ENCODE peak calls at places on chromosomes 4 and X, in five cellular contexts. C, M, D, F and O are unnamed samples.

GRCh38 chr4:72318771-72319170 is 250.2 kb downstream of the ADAMTS3 start:
- DNase-seq in C (no peak), M (no peak), D (no peak), F (no peak), O (no peak)

GRCh38 chrX:130769835-130770234 is 133.2 kb downstream of the ENOX2 start:
- DNase-seq in C (no peak), M (no peak), D (no peak), F (no peak), O (no peak)

GRCh38 chr4:53508446-53508845 is 82.8 kb downstream of the LNX1 start:
- DNase-seq in C (no peak), M (no peak), D (no peak), F (no peak), O (peak; percentile 79)

GRCh38 chr4:146029147-146029546 is 90.5 kb upstream of the ZNF827 start:
- DNase-seq in C (no peak), M (peak; percentile 27), D (no peak), F (no peak), O (peak; percentile 26)

GRCh38 chr4:73883306-73883705 is 14.1 kb downstream of the CXCL1 start:
- DNase-seq in C (no peak), M (no peak), D (peak; percentile 82), F (no peak), O (peak; percentile 74)

GRCh38 chrX:40148439-40149285 is 50.9 kb upstream of the BCOR start:
- DNase-seq in C (no peak), M (no peak), D (no peak), F (no peak), O (no peak)

GRCh38 chrX:150837845-150838244 is 60.6 kb downstream of the CD99L2 start:
- DNase-seq in C (no peak), M (no peak), D (no peak), F (no peak), O (no peak)

GRCh38 chrX:50161143-50161542 is 39.7 kb downstream of the AKAP4 start:
- DNase-seq in C (no peak), M (no peak), D (no peak), F (no peak), O (no peak)

GRCh38 chrX:44267116-44267515 is 76.4 kb downstream of the EFHC2 start:
- DNase-seq in C (no peak), M (no peak), D (no peak), F (no peak), O (peak; percentile 3)

GRCh38 chr4:38004887-38005286 is 44.7 kb downstream of the PTTG2 start:
- DNase-seq in C (no peak), M (no peak), D (no peak), F (no peak), O (no peak)

GRCh38 chr4:186191266-186192067 is at the start of gene CYP4V2:
- DNase-seq in C (peak; percentile 48), M (peak; percentile 67), D (peak; percentile 93), F (peak; percentile 76), O (peak; percentile 76)

GRCh38 chr4:48341776-48342558 is 638 bp downstream of the SLAIN2 start:
- DNase-seq in C (no peak), M (no peak), D (peak; percentile 45), F (no peak), O (no peak)

GRCh38 chrX:38212246-38212645 is 8.4 kb downstream of the SRPX start:
- DNase-seq in C (no peak), M (no peak), D (no peak), F (no peak), O (peak; percentile 93)

GRCh38 chrX:68273887-68274286 is 159.4 kb downstream of the OPHN1 start:
- DNase-seq in C (no peak), M (no peak), D (no peak), F (no peak), O (peak; percentile 14)

GRCh38 chr4:2059034-2059725 is at the start of gene NAT8L:
- DNase-seq in C (no peak), M (no peak), D (no peak), F (peak; percentile 67), O (no peak)

GRCh38 chrX:76076124-76076523 is 96.7 kb upstream of the PBDC1 start:
- DNase-seq in C (no peak), M (no peak), D (no peak), F (no peak), O (no peak)

GRCh38 chr4:57154191-57154590 is 44.0 kb upstream of the IGFBP7 start:
- DNase-seq in C (no peak), M (peak; percentile 42), D (peak; percentile 52), F (no peak), O (no peak)

GRCh38 chrX:115399306-115399705 is 109.8 kb downstream of the LUZP4 start:
- DNase-seq in C (no peak), M (no peak), D (no peak), F (no peak), O (no peak)

GRCh38 chr4:181770971-181771370 is 472.2 kb upstream of the TENM3 start:
- DNase-seq in C (no peak), M (no peak), D (no peak), F (no peak), O (peak; percentile 16)

GRCh38 chr4:82774711-82775171 is 23.9 kb downstream of the SCD5 start:
- DNase-seq in C (no peak), M (no peak), D (no peak), F (no peak), O (peak; percentile 39)

GRCh38 chrX:123072686-123073385 is 111.2 kb upstream of the GRIA3 start:
- DNase-seq in C (no peak), M (no peak), D (no peak), F (no peak), O (no peak)

GRCh38 chrX:15336023-15336413 is 695 bp upstream of the PIGA start:
- DNase-seq in C (no peak), M (no peak), D (peak; percentile 6), F (no peak), O (peak; percentile 70)

GRCh38 chr4:131091896-131092295 is 1995.9 kb downstream of the C4orf33 start:
- DNase-seq in C (no peak), M (peak; percentile 44), D (peak; percentile 79), F (peak; percentile 14), O (peak; percentile 40)

GRCh38 chrX:67635424-67635823 is 91.6 kb downstream of the AR start:
- DNase-seq in C (no peak), M (no peak), D (no peak), F (no peak), O (no peak)

GRCh38 chr4:163991268-163991667 is 496.8 kb downstream of the TMA16 start:
- DNase-seq in C (no peak), M (no peak), D (no peak), F (no peak), O (no peak)

GRCh38 chr4:127604949-127605709 is 27.6 kb upstream of the INTU start:
- DNase-seq in C (no peak), M (peak; percentile 29), D (peak; percentile 35), F (no peak), O (peak; percentile 72)